ENCODE peak calls at places on chromosome 12, in ten cellular contexts. C, G, R, J, O, A, B, K, Q and N are unnamed samples.
A peak's percentile ranks its signal among the peaks of the same experiment; 100 is the strongest.

GRCh38 chr12:57744194-57744776 is 554 bp upstream of the TSPAN31 start:
- DNase-seq in C (peak; percentile 79), G (no peak), R (no peak), J (peak; percentile 85), O (peak; percentile 77), A (peak; percentile 74), B (peak; percentile 84), K (no peak), Q (no peak), N (peak; percentile 84)

GRCh38 chr12:53004582-53004981 is 1.7 kb upstream of the EIF4B start:
- DNase-seq in C (no peak), G (peak; percentile 13), R (peak; percentile 12), J (peak; percentile 24), O (no peak), A (no peak), B (no peak), K (no peak), Q (no peak), N (no peak)

GRCh38 chr12:107130830-107131760 is 37.7 kb upstream of the CRY1 start:
- DNase-seq in C (no peak), G (no peak), R (no peak), J (no peak), O (no peak), A (no peak), B (no peak), K (no peak), Q (no peak), N (no peak)

GRCh38 chr12:125989716-125990115 is 924.5 kb downstream of the AACS start:
- DNase-seq in C (no peak), G (peak; percentile 86), R (no peak), J (no peak), O (no peak), A (no peak), B (no peak), K (no peak), Q (no peak), N (no peak)

GRCh38 chr12:45292486-45293195 is 76.7 kb downstream of the ANO6 start:
- DNase-seq in C (no peak), G (no peak), R (no peak), J (peak; percentile 29), O (no peak), A (no peak), B (no peak), K (no peak), Q (no peak), N (peak; percentile 28)

GRCh38 chr12:105931104-105931503 is 207.7 kb downstream of the NUAK1 start:
- DNase-seq in C (no peak), G (no peak), R (no peak), J (no peak), O (no peak), A (no peak), B (no peak), K (no peak), Q (no peak), N (no peak)

GRCh38 chr12:112514456-112514855 is 95.7 kb downstream of the PTPN11 start:
- DNase-seq in C (no peak), G (no peak), R (no peak), J (no peak), O (no peak), A (no peak), B (no peak), K (no peak), Q (no peak), N (no peak)

GRCh38 chr12:96502477-96502876 is 13.1 kb downstream of the CFAP54 start:
- DNase-seq in C (no peak), G (no peak), R (no peak), J (no peak), O (no peak), A (no peak), B (peak; percentile 40), K (no peak), Q (no peak), N (peak; percentile 27)

GRCh38 chr12:89733579-89734201 is 25.1 kb upstream of the ATP2B1 start:
- DNase-seq in C (no peak), G (peak; percentile 97), R (peak; percentile 96), J (peak; percentile 90), O (no peak), A (no peak), B (no peak), K (peak; percentile 88), Q (peak; percentile 12), N (no peak)

GRCh38 chr12:96194901-96195844 is 998 bp downstream of the ELK3 start:
- DNase-seq in C (peak; percentile 67), G (peak; percentile 77), R (peak; percentile 94), J (peak; percentile 91), O (peak; percentile 65), A (peak; percentile 81), B (peak; percentile 88), K (peak; percentile 84), Q (peak; percentile 68), N (peak; percentile 62)

GRCh38 chr12:120012067-120012621 is 23.1 kb downstream of the BICDL1 start:
- DNase-seq in C (no peak), G (peak; percentile 70), R (peak; percentile 13), J (peak; percentile 1), O (peak; percentile 39), A (peak; percentile 4), B (no peak), K (no peak), Q (peak; percentile 52), N (no peak)

GRCh38 chr12:77406131-77406905 is 340.9 kb upstream of the E2F7 start:
- DNase-seq in C (no peak), G (no peak), R (peak; percentile 5), J (no peak), O (no peak), A (no peak), B (no peak), K (no peak), Q (no peak), N (no peak)

GRCh38 chr12:93442411-93443340 is 929 bp upstream of the UBE2N start:
- DNase-seq in C (no peak), G (peak; percentile 61), R (no peak), J (peak; percentile 34), O (no peak), A (no peak), B (peak; percentile 5), K (no peak), Q (no peak), N (no peak)

GRCh38 chr12:19316420-19316819 is 122.9 kb upstream of the AEBP2 start:
- DNase-seq in C (no peak), G (peak; percentile 15), R (peak; percentile 44), J (peak; percentile 49), O (no peak), A (no peak), B (no peak), K (no peak), Q (no peak), N (no peak)

GRCh38 chr12:19095869-19096480 is 33.6 kb upstream of the PLEKHA5 start:
- DNase-seq in C (no peak), G (peak; percentile 51), R (peak; percentile 80), J (peak; percentile 17), O (no peak), A (no peak), B (no peak), K (no peak), Q (peak; percentile 34), N (no peak)

GRCh38 chr12:53102883-53103807 is at the start of gene SOAT2:
- DNase-seq in C (no peak), G (no peak), R (no peak), J (no peak), O (no peak), A (no peak), B (peak; percentile 69), K (no peak), Q (no peak), N (no peak)